ENCODE peak calls at places on chromosome 17, in six cellular contexts. One of them, this sample, is unnamed.

GRCh38 chr17:60151355-60151754 is 1.6 kb downstream of the CA4 start:
- DNase-seq in SK-N-SH: no peak
- DNase-seq in mesenchymal stem cell: no peak
- DNase-seq in right lobe of liver: no peak
- DNase-seq in breast epithelium: no peak
- DNase-seq in prostate gland: no peak
- DNase-seq in this sample: no peak

GRCh38 chr17:28904800-28905199 is 1.9 kb upstream of the DHRS13 start:
- DNase-seq in prostate gland: no peak
- DNase-seq in right lobe of liver: no peak
- DNase-seq in mesenchymal stem cell: no peak
- DNase-seq in breast epithelium: no peak
- DNase-seq in SK-N-SH: no peak
- DNase-seq in this sample: no peak

GRCh38 chr17:59763861-59764260 is 56.4 kb downstream of the VMP1 start:
- DNase-seq in right lobe of liver: no peak
- DNase-seq in mesenchymal stem cell: peak; percentile 79
- DNase-seq in breast epithelium: no peak
- DNase-seq in SK-N-SH: no peak
- DNase-seq in prostate gland: no peak
- DNase-seq in this sample: no peak

GRCh38 chr17:36937001-36937960 is at the start of gene LHX1:
- DNase-seq in breast epithelium: no peak
- DNase-seq in prostate gland: no peak
- DNase-seq in right lobe of liver: no peak
- DNase-seq in mesenchymal stem cell: no peak
- DNase-seq in SK-N-SH: peak; percentile 65
- DNase-seq in this sample: no peak

GRCh38 chr17:76444518-76445311 is 8.2 kb downstream of the UBE2O start:
- DNase-seq in mesenchymal stem cell: peak; percentile 49
- DNase-seq in prostate gland: no peak
- DNase-seq in right lobe of liver: no peak
- DNase-seq in breast epithelium: no peak
- DNase-seq in SK-N-SH: no peak
- DNase-seq in this sample: peak; percentile 46

GRCh38 chr17:14070344-14071007 is 1.2 kb downstream of the COX10 start:
- DNase-seq in prostate gland: no peak
- DNase-seq in mesenchymal stem cell: no peak
- DNase-seq in right lobe of liver: no peak
- DNase-seq in SK-N-SH: no peak
- DNase-seq in breast epithelium: no peak
- DNase-seq in this sample: no peak

GRCh38 chr17:59038734-59039133 is 67.9 kb downstream of the TRIM37 start:
- DNase-seq in mesenchymal stem cell: peak; percentile 50
- DNase-seq in SK-N-SH: no peak
- DNase-seq in breast epithelium: no peak
- DNase-seq in right lobe of liver: no peak
- DNase-seq in prostate gland: no peak
- DNase-seq in this sample: no peak

GRCh38 chr17:15364615-15365014 is 23.2 kb upstream of the TEKT3 start:
- DNase-seq in breast epithelium: no peak
- DNase-seq in right lobe of liver: no peak
- DNase-seq in prostate gland: no peak
- DNase-seq in mesenchymal stem cell: no peak
- DNase-seq in SK-N-SH: no peak
- DNase-seq in this sample: no peak

GRCh38 chr17:59435238-59435637 is 103.8 kb downstream of the YPEL2 start:
- DNase-seq in breast epithelium: no peak
- DNase-seq in right lobe of liver: no peak
- DNase-seq in SK-N-SH: no peak
- DNase-seq in prostate gland: no peak
- DNase-seq in mesenchymal stem cell: peak; percentile 74
- DNase-seq in this sample: no peak

GRCh38 chr17:50205111-50205821 is 3.8 kb upstream of the COL1A1 start:
- DNase-seq in SK-N-SH: no peak
- DNase-seq in prostate gland: no peak
- DNase-seq in right lobe of liver: no peak
- DNase-seq in mesenchymal stem cell: peak; percentile 76
- DNase-seq in breast epithelium: no peak
- DNase-seq in this sample: no peak

GRCh38 chr17:63911657-63912100 is 621 bp upstream of the CSHL1 start:
- DNase-seq in prostate gland: no peak
- DNase-seq in breast epithelium: no peak
- DNase-seq in SK-N-SH: peak; percentile 88
- DNase-seq in mesenchymal stem cell: peak; percentile 28
- DNase-seq in right lobe of liver: peak; percentile 48
- DNase-seq in this sample: peak; percentile 36

GRCh38 chr17:67456889-67457288 is 79.8 kb downstream of the PITPNC1 start:
- DNase-seq in right lobe of liver: peak; percentile 16
- DNase-seq in mesenchymal stem cell: no peak
- DNase-seq in SK-N-SH: no peak
- DNase-seq in breast epithelium: no peak
- DNase-seq in prostate gland: no peak
- DNase-seq in this sample: no peak

GRCh38 chr17:83046759-83047478 is 32.5 kb upstream of the METRNL start:
- DNase-seq in right lobe of liver: no peak
- DNase-seq in SK-N-SH: no peak
- DNase-seq in mesenchymal stem cell: no peak
- DNase-seq in prostate gland: no peak
- DNase-seq in breast epithelium: no peak
- DNase-seq in this sample: no peak

GRCh38 chr17:48552453-48553189 is 7.7 kb upstream of the HOXB2 start:
- DNase-seq in breast epithelium: no peak
- DNase-seq in right lobe of liver: no peak
- DNase-seq in SK-N-SH: no peak
- DNase-seq in mesenchymal stem cell: peak; percentile 70
- DNase-seq in prostate gland: no peak
- DNase-seq in this sample: no peak

GRCh38 chr17:10082795-10083194 is 115.6 kb downstream of the GAS7 start:
- DNase-seq in SK-N-SH: no peak
- DNase-seq in right lobe of liver: no peak
- DNase-seq in breast epithelium: no peak
- DNase-seq in mesenchymal stem cell: no peak
- DNase-seq in prostate gland: no peak
- DNase-seq in this sample: no peak

GRCh38 chr17:69227536-69227935 is 1.1 kb downstream of the ABCA10 start:
- DNase-seq in breast epithelium: no peak
- DNase-seq in prostate gland: no peak
- DNase-seq in SK-N-SH: no peak
- DNase-seq in right lobe of liver: no peak
- DNase-seq in mesenchymal stem cell: peak; percentile 12
- DNase-seq in this sample: no peak

GRCh38 chr17:79812969-79813825 is 16.3 kb upstream of the CBX8 start:
- DNase-seq in prostate gland: no peak
- DNase-seq in mesenchymal stem cell: no peak
- DNase-seq in right lobe of liver: no peak
- DNase-seq in breast epithelium: no peak
- DNase-seq in SK-N-SH: peak; percentile 91
- DNase-seq in this sample: peak; percentile 70

GRCh38 chr17:21278304-21279197 is 6.0 kb upstream of the MAP2K3 start:
- DNase-seq in SK-N-SH: no peak
- DNase-seq in breast epithelium: peak; percentile 60
- DNase-seq in right lobe of liver: peak; percentile 53
- DNase-seq in mesenchymal stem cell: no peak
- DNase-seq in prostate gland: no peak
- DNase-seq in this sample: no peak

GRCh38 chr17:21277332-21277731 is 7.2 kb upstream of the MAP2K3 start:
- DNase-seq in breast epithelium: no peak
- DNase-seq in SK-N-SH: no peak
- DNase-seq in right lobe of liver: no peak
- DNase-seq in prostate gland: no peak
- DNase-seq in mesenchymal stem cell: no peak
- DNase-seq in this sample: no peak

GRCh38 chr17:21280081-21280518 is 4.4 kb upstream of the MAP2K3 start:
- DNase-seq in SK-N-SH: peak; percentile 93
- DNase-seq in breast epithelium: peak; percentile 69
- DNase-seq in prostate gland: peak; percentile 77
- DNase-seq in right lobe of liver: peak; percentile 92
- DNase-seq in mesenchymal stem cell: peak; percentile 79
- DNase-seq in this sample: peak; percentile 90

GRCh38 chr17:21279582-21279981 is 4.9 kb upstream of the MAP2K3 start:
- DNase-seq in SK-N-SH: no peak
- DNase-seq in breast epithelium: no peak
- DNase-seq in right lobe of liver: no peak
- DNase-seq in mesenchymal stem cell: no peak
- DNase-seq in prostate gland: no peak
- DNase-seq in this sample: no peak

DNA sequence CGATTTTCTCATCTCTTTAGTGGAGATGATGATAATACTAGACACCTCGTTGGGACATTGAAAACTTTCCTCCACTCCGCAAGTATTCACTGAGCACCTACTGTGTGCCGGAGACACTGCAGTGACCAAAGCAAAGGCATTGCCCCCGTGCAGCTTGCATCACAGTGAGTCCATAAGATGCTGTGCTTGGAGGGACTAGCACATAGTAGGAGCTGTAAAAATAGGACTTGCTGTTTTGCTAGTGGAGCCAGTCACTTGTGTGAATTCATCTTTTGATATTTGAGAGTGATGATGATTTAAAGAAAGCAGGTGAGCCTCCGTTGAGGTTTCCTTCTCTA is 5.3 kb upstream of the MAP2K3 start:
- DNase-seq in breast epithelium: no peak
- DNase-seq in right lobe of liver: no peak
- DNase-seq in mesenchymal stem cell: no peak
- DNase-seq in SK-N-SH: no peak
- DNase-seq in prostate gland: no peak
- DNase-seq in this sample: no peak
- H3K4me1 ChIP-seq in breast epithelium: peaks cover 5% of the 10 kb centered on the region
- H3K4me1 ChIP-seq in right lobe of liver: peaks cover 5% of the 10 kb centered on the region
- H3K4me1 ChIP-seq in mesenchymal stem cell: peaks cover 32% of the 10 kb centered on the region
- H3K4me1 ChIP-seq in SK-N-SH: peaks cover 17% of the 10 kb centered on the region
- H3K4me1 ChIP-seq in prostate gland: peaks cover 9% of the 10 kb centered on the region
- H3K4me1 ChIP-seq in this sample: peaks cover 21% of the 10 kb centered on the region

GRCh38 chr17:2563061-2563460 is 30.4 kb upstream of the PAFAH1B1 start:
- DNase-seq in right lobe of liver: no peak
- DNase-seq in breast epithelium: no peak
- DNase-seq in prostate gland: peak; percentile 57
- DNase-seq in SK-N-SH: no peak
- DNase-seq in mesenchymal stem cell: no peak
- DNase-seq in this sample: no peak
- H3K27ac ChIP-seq in right lobe of liver: no peak overlapping the region
- H3K27ac ChIP-seq in breast epithelium: no peak overlapping the region
- H3K27ac ChIP-seq in prostate gland: peak overlapping the region; percentile 9
- H3K27ac ChIP-seq in SK-N-SH: no peak overlapping the region
- H3K27ac ChIP-seq in mesenchymal stem cell: no peak overlapping the region
- H3K27ac ChIP-seq in this sample: no peak overlapping the region

GRCh38 chr17:42247734-42248133 is 28.5 kb downstream of the STAT5B start:
- DNase-seq in breast epithelium: no peak
- DNase-seq in SK-N-SH: no peak
- DNase-seq in prostate gland: no peak
- DNase-seq in right lobe of liver: no peak
- DNase-seq in mesenchymal stem cell: peak; percentile 86
- DNase-seq in this sample: no peak

GRCh38 chr17:42249681-42250446 is 26.3 kb downstream of the STAT5B start:
- DNase-seq in mesenchymal stem cell: no peak
- DNase-seq in prostate gland: no peak
- DNase-seq in SK-N-SH: no peak
- DNase-seq in right lobe of liver: no peak
- DNase-seq in breast epithelium: no peak
- DNase-seq in this sample: no peak

GRCh38 chr17:42248351-42249179 is 27.6 kb downstream of the STAT5B start:
- DNase-seq in mesenchymal stem cell: peak; percentile 75
- DNase-seq in prostate gland: peak; percentile 72
- DNase-seq in breast epithelium: peak; percentile 79
- DNase-seq in SK-N-SH: peak; percentile 69
- DNase-seq in right lobe of liver: peak; percentile 89
- DNase-seq in this sample: no peak

GRCh38 chr17:42243493-42243982 is 32.7 kb downstream of the STAT5B start:
- DNase-seq in SK-N-SH: no peak
- DNase-seq in prostate gland: no peak
- DNase-seq in breast epithelium: no peak
- DNase-seq in mesenchymal stem cell: no peak
- DNase-seq in right lobe of liver: no peak
- DNase-seq in this sample: no peak

GRCh38 chr17:42246515-42246914 is 29.7 kb downstream of the STAT5B start:
- DNase-seq in prostate gland: no peak
- DNase-seq in breast epithelium: no peak
- DNase-seq in SK-N-SH: no peak
- DNase-seq in right lobe of liver: no peak
- DNase-seq in mesenchymal stem cell: peak; percentile 46
- DNase-seq in this sample: no peak
- H3K27me3 ChIP-seq in prostate gland: no peaks in the 10 kb centered on the region
- H3K27me3 ChIP-seq in breast epithelium: no peaks in the 10 kb centered on the region
- H3K27me3 ChIP-seq in SK-N-SH: no peaks in the 10 kb centered on the region
- H3K27me3 ChIP-seq in right lobe of liver: no peaks in the 10 kb centered on the region
- H3K27me3 ChIP-seq in mesenchymal stem cell: no peaks in the 10 kb centered on the region
- H3K27me3 ChIP-seq in this sample: no peaks in the 10 kb centered on the region

DNA sequence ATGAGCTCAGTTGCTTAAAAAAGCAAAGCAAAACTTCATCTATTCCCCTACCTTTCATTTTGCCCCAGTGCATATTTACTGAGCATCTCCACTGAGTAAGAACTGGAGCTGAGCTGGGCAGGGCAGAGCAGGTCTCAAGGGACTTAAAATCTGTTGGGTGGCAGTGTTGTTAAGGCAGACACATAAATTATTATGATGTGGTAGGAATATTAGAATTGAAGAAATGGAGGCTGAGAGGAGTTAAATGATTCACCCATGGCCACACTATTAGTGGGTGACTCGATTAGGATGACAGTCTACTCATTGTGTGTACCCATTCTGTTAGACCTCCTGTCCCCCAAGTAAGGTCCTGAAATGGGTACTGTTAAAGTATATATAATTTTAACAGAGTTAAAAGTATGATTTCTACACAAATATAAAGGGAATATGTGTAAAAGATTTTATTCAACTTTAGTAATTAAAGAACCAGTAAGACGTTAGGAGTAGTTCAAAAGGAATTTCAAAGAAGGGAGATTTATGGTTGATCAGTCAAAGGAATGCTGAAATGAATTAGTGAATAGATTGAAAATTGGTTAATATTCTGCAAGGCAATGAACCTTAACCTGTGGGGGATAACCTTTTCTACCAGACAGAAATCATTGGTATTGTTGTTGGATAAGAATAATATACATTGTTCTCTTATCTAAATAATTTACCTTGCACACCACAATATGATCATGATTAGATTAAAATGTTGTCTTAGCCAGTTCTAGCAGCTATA is 17.5 kb downstream of the ITGB3 start:
- DNase-seq in SK-N-SH: no peak
- DNase-seq in right lobe of liver: no peak
- DNase-seq in breast epithelium: no peak
- DNase-seq in mesenchymal stem cell: no peak
- DNase-seq in prostate gland: no peak
- DNase-seq in this sample: no peak
- H3K4me1 ChIP-seq in SK-N-SH: peaks cover 25% of the 10 kb centered on the region
- H3K4me1 ChIP-seq in right lobe of liver: peaks cover 23% of the 10 kb centered on the region
- H3K4me1 ChIP-seq in breast epithelium: peaks cover 9% of the 10 kb centered on the region
- H3K4me1 ChIP-seq in mesenchymal stem cell: peaks cover 33% of the 10 kb centered on the region
- H3K4me1 ChIP-seq in prostate gland: peaks cover 6% of the 10 kb centered on the region
- H3K4me1 ChIP-seq in this sample: peaks cover 4% of the 10 kb centered on the region

This sample was measured in A673.